ENCODE peak calls at places on chromosome 7, in four cellular contexts. R is CD4-positive, CD25-positive, alpha-beta regulatory T cell; L is naive thymus-derived CD4-positive, alpha-beta T cell; H is mucosa of descending colon. M is an unnamed sample.

GRCh38 chr7:140604760-140605159 is 35.9 kb downstream of the DENND2A start:
- DNase-seq in R (no peak), L (no peak), H (no peak), M (no peak)

GRCh38 chr7:111266613-111267012 is 175.7 kb downstream of the LRRN3 start:
- DNase-seq in R (no peak), L (no peak), H (no peak), M (no peak)

GRCh38 chr7:51019891-51020855 is 237.5 kb upstream of the GRB10 start:
- DNase-seq in R (no peak), L (no peak), H (no peak), M (no peak)

GRCh38 chr7:76260171-76260703 is 42.2 kb upstream of the HSPB1 start:
- DNase-seq in R (peak; percentile 56), L (no peak), H (no peak), M (peak; percentile 55)

GRCh38 chr7:38021892-38022291 is 101.5 kb downstream of the EPDR1 start:
- DNase-seq in R (no peak), L (no peak), H (no peak), M (no peak)

GRCh38 chr7:31134246-31135188 is 82.4 kb downstream of the ADCYAP1R1 start:
- DNase-seq in R (no peak), L (peak; percentile 29), H (no peak), M (peak; percentile 85)

GRCh38 chr7:72099784-72100183 is 312.4 kb downstream of the CALN1 start:
- DNase-seq in R (no peak), L (no peak), H (no peak), M (peak; percentile 60)

GRCh38 chr7:3156508-3156907 is 112.8 kb upstream of the CARD11 start:
- DNase-seq in R (no peak), L (no peak), H (no peak), M (no peak)

GRCh38 chr7:7251742-7252141 is 69.4 kb downstream of the C1GALT1 start:
- DNase-seq in R (no peak), L (no peak), H (no peak), M (no peak)

GRCh38 chr7:146496657-146497056 is 380.1 kb downstream of the CNTNAP2 start:
- DNase-seq in R (no peak), L (no peak), H (no peak), M (no peak)

GRCh38 chr7:53656881-53657280 is 621.4 kb downstream of the POM121L12 start:
- DNase-seq in R (no peak), L (no peak), H (no peak), M (no peak)

GRCh38 chr7:151058766-151059361 is 525 bp upstream of the SLC4A2 start:
- DNase-seq in R (no peak), L (peak; percentile 26), H (no peak), M (no peak)

GRCh38 chr7:149669121-149669818 is 104.1 kb downstream of the ZNF467 start:
- DNase-seq in R (no peak), L (peak; percentile 7), H (no peak), M (no peak)

GRCh38 chr7:4282434-4283223 is 399.5 kb upstream of the FOXK1 start:
- DNase-seq in R (no peak), L (no peak), H (no peak), M (no peak)

GRCh38 chr7:78396190-78396589 is 597.6 kb downstream of the PHTF2 start:
- DNase-seq in R (no peak), L (no peak), H (no peak), M (no peak)

GRCh38 chr7:71867626-71868025 is 544.5 kb downstream of the CALN1 start:
- DNase-seq in R (no peak), L (no peak), H (no peak), M (no peak)

GRCh38 chr7:158973941-158974785 is 117.8 kb downstream of the DYNC2I1 start:
- DNase-seq in R (no peak), L (no peak), H (no peak), M (no peak)
- H3K9me3 ChIP-seq in R (no peaks in the 10 kb centered on the region), L (peaks cover 4% of the 10 kb centered on the region), H (peaks cover 5% of the 10 kb centered on the region), M (no peaks in the 10 kb centered on the region)

GRCh38 chr7:23475579-23475844 is 5.2 kb upstream of the IGF2BP3 start:
- DNase-seq in R (no peak), L (no peak), H (no peak), M (no peak)
- H3K4me3 ChIP-seq in R (no peak overlapping the region), L (no peak overlapping the region), H (no peak overlapping the region), M (peak overlapping the region; percentile 85)

DNA sequence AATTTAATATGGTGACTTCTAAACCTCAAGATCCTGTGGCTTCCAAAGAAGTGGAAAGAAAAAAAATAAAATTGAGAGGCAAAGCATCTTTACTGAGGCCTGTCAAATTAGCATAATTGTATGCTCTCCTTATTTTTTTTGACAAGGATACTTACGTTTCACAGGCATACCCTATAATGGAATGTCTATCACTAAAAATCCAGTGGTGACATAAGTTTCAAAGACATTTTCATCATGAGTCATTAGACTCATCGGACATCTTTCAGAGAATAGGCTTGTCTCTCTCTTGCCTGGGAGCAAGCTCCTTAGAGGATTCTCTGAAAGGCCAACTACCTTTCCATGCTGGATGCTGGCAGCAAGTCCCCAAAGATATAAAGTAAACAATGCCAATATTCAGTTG is 380.7 kb upstream of the STEAP1 start:
- DNase-seq in R (no peak), L (no peak), H (no peak), M (no peak)
- H3K9me3 ChIP-seq in R (no peaks in the 10 kb centered on the region), L (no peaks in the 10 kb centered on the region), H (no peaks in the 10 kb centered on the region), M (no peaks in the 10 kb centered on the region)

GRCh38 chr7:22435720-22436119 is 64.3 kb downstream of the STEAP1B start:
- DNase-seq in R (no peak), L (no peak), H (no peak), M (no peak)

GRCh38 chr7:22432203-22432718 is 67.7 kb downstream of the STEAP1B start:
- DNase-seq in R (no peak), L (no peak), H (no peak), M (no peak)

GRCh38 chr7:22438994-22439393 is 61.0 kb downstream of the STEAP1B start:
- DNase-seq in R (no peak), L (no peak), H (no peak), M (no peak)

GRCh38 chr7:22433710-22434460 is 66.1 kb downstream of the STEAP1B start:
- DNase-seq in R (no peak), L (no peak), H (no peak), M (no peak)

GRCh38 chr7:22435105-22435504 is 64.9 kb downstream of the STEAP1B start:
- DNase-seq in R (no peak), L (no peak), H (no peak), M (no peak)
- H3K4me3 ChIP-seq in R (no peak overlapping the region), L (no peak overlapping the region), H (no peak overlapping the region), M (no peak overlapping the region)

M was measured in SK-N-MC.